ENCODE peak calls at places on chromosomes 3 and 15, in ten cellular contexts. H is dorsolateral prefrontal cortex, I is hepatocyte, J is transverse colon, E is lung, X is psoas muscle, L is IMR-90, G is tibial artery, R is esophagus squamous epithelium, T is cardiac muscle cell. N is an unnamed sample.

GRCh38 chr3:173513123-173513522 is 115.6 kb downstream of the NLGN1 start:
- DNase-seq in H (no peak), I (no peak), J (no peak), E (no peak), X (no peak), L (no peak), G (no peak), R (no peak), T (no peak), N (no peak)

GRCh38 chr3:56960234-56960917 is 100.1 kb upstream of the SPATA12 start:
- DNase-seq in H (no peak), I (no peak), J (no peak), E (no peak), X (no peak), L (no peak), G (no peak), R (no peak), T (no peak), N (no peak)

GRCh38 chr3:146241523-146242240 is 9.2 kb downstream of the PLSCR4 start:
- DNase-seq in H (no peak), I (no peak), J (no peak), E (no peak), X (no peak), L (no peak), G (no peak), R (no peak), T (peak), N (no peak)

GRCh38 chr3:25468866-25469319 is 40.8 kb downstream of the RARB start:
- DNase-seq in H (no peak), I (peak), J (peak), E (no peak), X (peak), L (no peak), G (peak), R (no peak), T (peak), N (peak)

GRCh38 chr15:91302588-91303439 is 202.8 kb downstream of the SV2B start:
- DNase-seq in H (no peak), I (peak), J (peak), E (no peak), X (no peak), L (peak), G (no peak), R (no peak), T (peak), N (peak)

GRCh38 chr3:29345923-29346322 is 65.1 kb downstream of the RBMS3 start:
- DNase-seq in H (no peak), I (no peak), J (no peak), E (no peak), X (no peak), L (no peak), G (no peak), R (no peak), T (no peak), N (no peak)

GRCh38 chr15:58438956-58439355 is 7.2 kb downstream of the LIPC start:
- DNase-seq in H (no peak), I (peak), J (peak), E (no peak), X (no peak), L (peak), G (peak), R (no peak), T (peak), N (no peak)

GRCh38 chr3:79930196-79930595 is 162.4 kb upstream of the ROBO1 start:
- DNase-seq in H (no peak), I (no peak), J (no peak), E (no peak), X (no peak), L (no peak), G (no peak), R (no peak), T (no peak), N (no peak)

GRCh38 chr3:7977245-7978103 is 524.1 kb upstream of the LMCD1 start:
- DNase-seq in H (no peak), I (peak), J (no peak), E (no peak), X (no peak), L (no peak), G (no peak), R (no peak), T (peak), N (no peak)

GRCh38 chr15:70432924-70433500 is 330.3 kb downstream of the UACA start:
- DNase-seq in H (no peak), I (no peak), J (no peak), E (no peak), X (no peak), L (no peak), G (no peak), R (no peak), T (no peak), N (no peak)

GRCh38 chr15:52483712-52484111 is 45.0 kb downstream of the MYO5A start:
- DNase-seq in H (no peak), I (no peak), J (no peak), E (no peak), X (no peak), L (peak), G (no peak), R (no peak), T (peak), N (peak)

GRCh38 chr3:167734498-167735232 is at the start of gene PDCD10:
- DNase-seq in H (peak), I (peak), J (peak), E (peak), X (peak), L (peak), G (peak), R (peak), T (peak), N (peak)

GRCh38 chr3:167731393-167731792 is 3.3 kb downstream of the PDCD10 start:
- DNase-seq in H (no peak), I (no peak), J (no peak), E (no peak), X (no peak), L (no peak), G (no peak), R (no peak), T (no peak), N (no peak)

GRCh38 chr3:167729591-167729990 is 5.1 kb downstream of the PDCD10 start:
- DNase-seq in H (no peak), I (no peak), J (no peak), E (no peak), X (no peak), L (no peak), G (no peak), R (no peak), T (peak), N (peak)

GRCh38 chr3:167733961-167734497 is 663 bp downstream of the PDCD10 start:
- DNase-seq in H (no peak), I (peak), J (no peak), E (no peak), X (no peak), L (peak), G (no peak), R (no peak), T (peak), N (no peak)

DNA sequence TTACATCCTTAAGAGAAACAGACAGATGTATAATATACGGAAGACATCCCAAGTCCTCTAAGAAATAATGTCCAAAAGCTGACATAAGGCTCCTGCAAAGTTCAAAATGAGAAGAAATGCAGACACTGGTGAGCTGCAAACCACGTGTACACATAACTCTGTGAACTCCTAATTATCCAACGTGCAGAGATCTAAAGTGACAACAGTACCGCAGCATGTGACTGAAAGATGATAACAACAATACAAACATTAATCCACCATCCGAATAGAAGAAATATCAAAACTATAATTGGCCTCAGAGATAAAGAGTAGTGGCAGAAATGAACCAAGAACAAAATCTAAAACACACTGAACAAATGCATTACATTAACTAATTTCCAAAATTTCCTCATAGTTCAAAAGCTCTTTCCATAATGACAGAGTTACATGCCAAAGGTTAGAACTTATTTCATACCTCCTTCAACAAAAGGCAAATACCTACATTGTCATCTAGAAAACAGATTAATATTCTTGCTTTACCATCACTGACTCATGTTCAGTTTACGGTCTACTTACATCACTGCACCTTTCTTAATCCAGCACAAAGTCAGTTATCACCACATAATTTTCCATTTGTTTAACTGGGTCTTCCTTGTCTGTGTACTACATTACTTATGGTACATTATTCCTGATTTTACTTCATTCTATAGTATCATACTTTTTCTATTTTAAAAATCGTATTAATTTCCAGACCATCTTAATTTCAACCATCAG is 2.2 kb downstream of the PDCD10 start:
- DNase-seq in H (no peak), I (no peak), J (no peak), E (no peak), X (no peak), L (peak), G (no peak), R (no peak), T (no peak), N (no peak)
- H3K4me3 ChIP-seq in H (no peak), I (no peak), J (no peak), E (no peak), X (no peak), L (no peak), G (no peak), R (no peak), T (no peak), N (no peak)

GRCh38 chr3:23834082-23834870 is 28.5 kb downstream of the UBE2E1 start:
- DNase-seq in H (no peak), I (no peak), J (no peak), E (no peak), X (no peak), L (no peak), G (no peak), R (no peak), T (no peak), N (no peak)
- H3K4me3 ChIP-seq in H (no peak), I (no peak), J (no peak), E (no peak), X (no peak), L (no peak), G (no peak), R (no peak), T (no peak), N (no peak)

GRCh38 chr15:79283252-79284048 is 928 bp downstream of the ANKRD34C start:
- DNase-seq in H (peak), I (peak), J (no peak), E (no peak), X (peak), L (peak), G (no peak), R (no peak), T (peak), N (peak)
- H3K4me3 ChIP-seq in H (peak), I (no peak), J (no peak), E (no peak), X (no peak), L (no peak), G (no peak), R (no peak), T (no peak), N (no peak)

GRCh38 chr3:142210144-142210543 is 15.2 kb downstream of the GK5 start:
- DNase-seq in H (no peak), I (no peak), J (no peak), E (no peak), X (no peak), L (no peak), G (no peak), R (no peak), T (peak), N (no peak)
- H3K4me3 ChIP-seq in H (no peak), I (no peak), J (no peak), E (no peak), X (no peak), L (no peak), G (no peak), R (peak), T (no peak), N (no peak)

GRCh38 chr3:194686816-194687637 is 1.3 kb downstream of the FAM43A start:
- DNase-seq in H (peak), I (peak), J (peak), E (peak), X (peak), L (peak), G (peak), R (no peak), T (peak), N (no peak)

GRCh38 chr3:194683431-194683830 is 2.3 kb upstream of the FAM43A start:
- DNase-seq in H (no peak), I (no peak), J (no peak), E (no peak), X (no peak), L (peak), G (no peak), R (no peak), T (no peak), N (no peak)

GRCh38 chr3:194686414-194686815 is 732 bp downstream of the FAM43A start:
- DNase-seq in H (no peak), I (no peak), J (no peak), E (no peak), X (no peak), L (no peak), G (no peak), R (no peak), T (no peak), N (no peak)

GRCh38 chr3:194685723-194686413 is at the start of gene FAM43A:
- DNase-seq in H (peak), I (peak), J (peak), E (peak), X (peak), L (peak), G (peak), R (peak), T (peak), N (peak)

DNA sequence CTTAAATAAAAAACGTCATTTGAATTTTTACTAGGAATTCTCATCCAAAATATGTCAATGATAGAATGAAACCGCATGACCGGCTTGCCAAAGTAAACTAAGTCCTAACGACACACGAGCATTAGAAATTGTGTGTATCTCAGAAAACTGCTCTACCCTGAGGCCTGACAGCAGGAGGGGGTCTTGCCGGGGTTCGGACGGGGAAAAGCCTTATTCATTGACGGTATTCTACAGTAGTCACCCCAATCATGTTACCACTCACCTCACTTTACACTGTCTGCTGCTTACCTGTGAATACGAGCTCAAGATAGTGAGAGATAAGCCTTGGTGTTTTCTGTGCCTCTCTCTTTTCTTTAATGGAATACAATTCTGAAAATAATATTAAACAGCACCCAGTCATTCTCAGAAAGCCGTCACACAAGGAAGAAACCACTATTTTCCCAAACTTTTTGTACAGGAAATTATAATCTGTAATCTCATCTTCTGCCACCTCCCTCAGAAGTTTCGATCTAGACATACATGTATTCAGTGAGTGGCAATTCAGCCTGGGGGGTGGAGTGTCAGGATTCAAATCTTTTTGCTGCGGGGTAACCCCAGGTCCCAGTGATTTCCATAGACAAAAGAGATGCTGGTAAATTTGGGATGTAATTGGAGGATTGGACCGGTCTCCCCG is 497 bp upstream of the FAM43A start:
- DNase-seq in H (no peak), I (no peak), J (no peak), E (no peak), X (no peak), L (no peak), G (no peak), R (no peak), T (no peak), N (no peak)
- H3K4me3 ChIP-seq in H (peak), I (peak), J (peak), E (no peak), X (peak), L (peak), G (peak), R (peak), T (peak), N (peak)

GRCh38 chr3:119034256-119035013 is at the start of gene IGSF11:
- DNase-seq in H (peak), I (peak), J (peak), E (peak), X (peak), L (peak), G (peak), R (no peak), T (peak), N (peak)
- H3K4me3 ChIP-seq in H (peak), I (peak), J (peak), E (peak), X (peak), L (peak), G (peak), R (peak), T (peak), N (peak)

DNA sequence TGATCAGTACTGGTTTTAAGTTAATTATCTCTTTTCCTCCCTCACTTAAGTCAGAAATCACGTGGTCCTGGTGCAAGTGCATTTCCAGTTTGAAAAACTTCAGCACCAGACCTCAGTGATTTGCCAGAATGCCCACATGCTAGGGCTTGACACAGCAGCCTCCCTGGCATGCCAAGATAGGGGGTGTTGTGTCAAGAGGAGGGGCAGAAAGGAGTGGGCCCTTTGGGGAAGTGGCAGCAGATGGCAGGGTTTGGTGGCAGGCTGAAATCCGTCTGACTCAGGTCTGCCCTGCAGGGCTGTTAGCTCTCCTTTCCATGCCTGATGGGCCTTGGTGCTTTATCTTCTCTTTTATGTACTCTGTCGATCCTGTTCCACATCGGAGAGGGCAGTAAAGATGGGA is 23.4 kb downstream of the PXK start:
- DNase-seq in H (no peak), I (peak), J (peak), E (no peak), X (no peak), L (no peak), G (no peak), R (no peak), T (no peak), N (no peak)
- H3K4me3 ChIP-seq in H (no peak), I (no peak), J (no peak), E (no peak), X (no peak), L (no peak), G (no peak), R (no peak), T (no peak), N (no peak)

GRCh38 chr3:134600685-134601502 is 49.9 kb downstream of the KY start:
- DNase-seq in H (peak), I (peak), J (peak), E (peak), X (peak), L (peak), G (peak), R (no peak), T (peak), N (peak)
- H3K4me3 ChIP-seq in H (peak), I (no peak), J (no peak), E (no peak), X (no peak), L (no peak), G (peak), R (peak), T (no peak), N (peak)

GRCh38 chr3:127136024-127136600 is 56.8 kb upstream of the PRR23E start:
- DNase-seq in H (no peak), I (no peak), J (no peak), E (no peak), X (no peak), L (no peak), G (no peak), R (no peak), T (no peak), N (no peak)
- H3K4me3 ChIP-seq in H (no peak), I (no peak), J (no peak), E (no peak), X (no peak), L (no peak), G (peak), R (peak), T (no peak), N (no peak)

N was measured in skeletal muscle cell.